ENCODE peak calls at places on chromosomes 7 and 10, in five cellular contexts. K is OCI-LY7, F is prostate gland, G is foreskin fibroblast, O is esophagus muscularis mucosa. W is an unnamed sample.

GRCh38 chr7:70647801-70648491 is 484.0 kb upstream of the GALNT17 start:
- DNase-seq in K (no peak), F (no peak), G (no peak), O (no peak), W (no peak)

GRCh38 chr10:26790596-26790995 is 70.2 kb downstream of the ABI1 start:
- DNase-seq in K (no peak), F (no peak), G (no peak), O (no peak), W (no peak)

GRCh38 chr10:88989824-88990527 is 622 bp upstream of the FAS start:
- DNase-seq in K (no peak), F (peak; percentile 66), G (peak; percentile 87), O (no peak), W (no peak)

GRCh38 chr7:87475359-87476178 is at the start of gene ABCB4:
- DNase-seq in K (no peak), F (no peak), G (no peak), O (no peak), W (no peak)

GRCh38 chr10:89393898-89394297 is 1.5 kb downstream of the IFIT1 start:
- DNase-seq in K (no peak), F (no peak), G (no peak), O (no peak), W (no peak)

GRCh38 chr10:12975266-12975665 is 26.2 kb downstream of the CCDC3 start:
- DNase-seq in K (peak; percentile 2), F (no peak), G (no peak), O (no peak), W (no peak)

GRCh38 chr10:21292763-21293517 is 232.5 kb downstream of the SKIDA1 start:
- DNase-seq in K (no peak), F (peak; percentile 67), G (peak; percentile 94), O (no peak), W (peak; percentile 95)

GRCh38 chr10:133355266-133355665 is 2.6 kb downstream of the FUOM start:
- DNase-seq in K (no peak), F (no peak), G (no peak), O (no peak), W (no peak)

GRCh38 chr7:142338633-142339501 is 81.0 kb upstream of the PRSS58 start:
- DNase-seq in K (no peak), F (no peak), G (no peak), O (no peak), W (no peak)

GRCh38 chr10:116659049-116659670 is 38.4 kb downstream of the PNLIPRP2 start:
- DNase-seq in K (no peak), F (no peak), G (no peak), O (peak; percentile 77), W (no peak)

GRCh38 chr7:51251292-51251691 is 65.3 kb downstream of the COBL start:
- DNase-seq in K (no peak), F (no peak), G (no peak), O (no peak), W (no peak)

GRCh38 chr10:72066318-72067284 is 21.8 kb downstream of the SPOCK2 start:
- DNase-seq in K (no peak), F (no peak), G (no peak), O (no peak), W (no peak)

GRCh38 chr7:101558742-101559325 is 70.3 kb downstream of the MYL10 start:
- DNase-seq in K (peak; percentile 29), F (no peak), G (no peak), O (no peak), W (no peak)

GRCh38 chr10:31190488-31190887 is 128.5 kb upstream of the ZEB1 start:
- DNase-seq in K (no peak), F (no peak), G (no peak), O (no peak), W (no peak)

GRCh38 chr10:88008866-88009470 is 145.5 kb downstream of the PTEN start:
- DNase-seq in K (no peak), F (no peak), G (no peak), O (no peak), W (no peak)

GRCh38 chr10:43262902-43263466 is 3.9 kb downstream of the RASGEF1A start:
- DNase-seq in K (no peak), F (no peak), G (no peak), O (peak; percentile 86), W (no peak)

GRCh38 chr10:11156480-11156879 is 138.8 kb downstream of the CELF2 start:
- DNase-seq in K (no peak), F (no peak), G (no peak), O (no peak), W (no peak)

GRCh38 chr10:123039632-123039930 is 30.8 kb downstream of the ACADSB start:
- DNase-seq in K (no peak), F (no peak), G (no peak), O (no peak), W (no peak)

GRCh38 chr7:131159961-131160361 is 167.7 kb upstream of the MKLN1 start:
- DNase-seq in K (no peak), F (no peak), G (no peak), O (no peak), W (no peak)

GRCh38 chr7:48708635-48709034 is 215.7 kb upstream of the CDC14C start:
- DNase-seq in K (no peak), F (no peak), G (no peak), O (no peak), W (no peak)

DNA sequence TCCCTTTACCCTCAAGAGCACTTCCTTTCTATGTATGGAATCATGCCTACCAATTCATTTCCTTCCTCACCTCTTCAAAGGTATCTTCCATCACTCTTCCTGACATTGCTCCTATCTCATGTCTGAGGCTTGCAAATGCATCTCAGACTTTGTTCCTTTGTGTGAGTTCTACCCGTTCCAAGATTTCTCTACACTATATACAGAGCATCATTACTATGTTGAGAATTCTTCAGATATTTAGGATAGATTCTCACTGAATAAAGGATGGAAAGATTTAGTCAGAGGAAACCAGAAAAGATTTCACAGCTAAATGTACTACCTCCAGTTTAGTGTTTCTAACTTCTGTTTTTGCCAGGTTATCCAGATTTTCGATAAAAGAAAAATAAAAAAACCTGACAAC is 462.7 kb downstream of the PHTF2 start:
- DNase-seq in K (no peak), F (no peak), G (no peak), O (no peak), W (peak; percentile 7)
- TF ChIP-seq CTCF in K (no peak), F (no peak), G (no peak), O (no peak), W (no peak)

GRCh38 chr7:24572421-24573007 is 738 bp upstream of the PALS2 start:
- DNase-seq in K (peak; percentile 19), F (peak; percentile 24), G (peak; percentile 46), O (no peak), W (no peak)

GRCh38 chr7:24570983-24571382 is 2.3 kb upstream of the PALS2 start:
- DNase-seq in K (no peak), F (no peak), G (no peak), O (no peak), W (no peak)

GRCh38 chr7:24573554-24574338 is 494 bp downstream of the PALS2 start:
- DNase-seq in K (peak; percentile 70), F (peak; percentile 25), G (peak; percentile 43), O (no peak), W (no peak)

GRCh38 chr7:24573008-24573553 is at the start of gene PALS2:
- DNase-seq in K (peak; percentile 88), F (peak; percentile 63), G (peak; percentile 66), O (no peak), W (no peak)

GRCh38 chr7:24572014-24572413 is 1.2 kb upstream of the PALS2 start:
- DNase-seq in K (no peak), F (no peak), G (no peak), O (no peak), W (no peak)
- H3K4me3 ChIP-seq in K (no peak overlapping the region), F (no peak overlapping the region), G (no peak overlapping the region), O (no peak overlapping the region), W (peak overlapping the region; percentile 70)

GRCh38 chr10:67851229-67851628 is 13.2 kb upstream of the DNAJC12 start:
- DNase-seq in K (no peak), F (no peak), G (no peak), O (no peak), W (no peak)

GRCh38 chr10:67853512-67853911 is 15.5 kb upstream of the DNAJC12 start:
- DNase-seq in K (no peak), F (no peak), G (no peak), O (no peak), W (no peak)

GRCh38 chr10:67849331-67850011 is 11.5 kb upstream of the DNAJC12 start:
- DNase-seq in K (peak; percentile 92), F (peak; percentile 91), G (peak; percentile 89), O (peak; percentile 98), W (peak; percentile 69)
- TF ChIP-seq CTCF in K (no peak), F (no peak), G (no peak), O (no peak), W (no peak)

DNA sequence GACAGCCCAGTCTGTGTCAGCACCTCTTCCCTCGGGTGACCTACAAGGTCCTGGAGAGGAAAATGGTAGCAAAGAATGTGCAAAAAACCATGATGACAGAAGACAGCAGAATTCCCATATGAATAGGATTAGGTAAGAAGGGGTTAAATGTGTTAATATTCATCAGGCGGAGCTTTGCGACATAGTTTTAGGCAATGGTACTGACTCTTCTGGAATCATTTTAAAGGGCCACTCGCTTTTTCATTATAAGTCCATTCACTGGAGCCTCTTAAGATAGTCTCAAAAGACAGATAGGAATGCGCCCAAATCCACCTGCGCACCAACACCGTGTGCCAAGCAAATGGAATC is 38.2 kb downstream of the DLG5 start:
- DNase-seq in K (no peak), F (no peak), G (no peak), O (no peak), W (no peak)
- H3K4me3 ChIP-seq in K (no peak overlapping the region), F (no peak overlapping the region), G (peak overlapping the region; percentile 45), O (peak overlapping the region; percentile 15), W (no peak overlapping the region)

DNA sequence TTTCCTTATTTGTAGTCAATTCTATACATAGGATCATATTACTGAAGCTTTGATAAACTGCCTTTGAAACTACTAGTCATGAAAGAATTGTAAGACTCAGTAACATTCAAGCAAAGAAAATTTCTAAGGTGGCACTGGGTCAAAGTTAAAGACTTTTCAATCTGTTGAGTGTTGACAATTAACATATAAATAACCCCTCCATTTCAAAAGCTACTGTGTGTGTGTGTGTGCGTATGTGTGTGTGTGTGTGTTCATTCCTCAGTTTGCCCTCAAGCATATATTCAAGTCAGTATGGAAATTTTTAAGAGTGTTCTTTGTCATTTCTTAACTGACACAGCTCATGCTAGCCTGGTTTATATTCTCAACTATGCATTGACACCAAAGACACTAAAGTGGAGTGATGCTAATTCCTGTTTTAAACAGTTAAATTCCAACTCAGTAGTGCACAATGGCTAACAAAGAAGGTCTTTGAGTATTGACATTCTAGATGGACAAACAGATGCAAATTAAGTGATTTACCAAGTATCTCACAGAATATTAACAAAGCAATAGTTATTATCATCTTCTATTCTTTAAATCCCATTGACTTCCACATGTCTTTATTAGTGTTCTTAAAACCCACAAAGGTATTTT is 314.8 kb upstream of the GRM3 start:
- DNase-seq in K (no peak), F (no peak), G (no peak), O (no peak), W (no peak)
- TF ChIP-seq CTCF in K (no peak), F (no peak), G (no peak), O (no peak), W (no peak)

GRCh38 chr10:100350914-100351485 is 4.0 kb downstream of the SCD start:
- DNase-seq in K (no peak), F (no peak), G (no peak), O (no peak), W (no peak)
- H3K4me3 ChIP-seq in K (peak overlapping the region; percentile 95), F (no peak overlapping the region), G (peak overlapping the region; percentile 83), O (no peak overlapping the region), W (no peak overlapping the region)